ENCODE peak calls at places on chromosomes 13 and 19, in five cellular contexts. N, T, R, B and W are unnamed samples.

GRCh38 chr13:26299168-26299788 is 45.3 kb downstream of the CDK8 start:
- DNase-seq in B (no peak), N (no peak), R (no peak), T (no peak), W (no peak)

GRCh38 chr19:12833747-12834417 is 497 bp downstream of the RTBDN start:
- DNase-seq in T (no peak), B (no peak), R (peak; percentile 53), N (no peak), W (no peak)

GRCh38 chr13:25242956-25243355 is 44.3 kb downstream of the MTMR6 start:
- DNase-seq in T (no peak), R (no peak), N (no peak), B (no peak), W (no peak)

GRCh38 chr13:34172048-34172447 is 354.1 kb downstream of the RFC3 start:
- DNase-seq in R (no peak), B (no peak), N (no peak), T (no peak), W (no peak)

GRCh38 chr19:33640773-33641172 is 19.0 kb downstream of the CHST8 start:
- DNase-seq in B (no peak), N (no peak), R (no peak), T (no peak), W (no peak)

GRCh38 chr19:6963937-6964336 is 57.3 kb downstream of the MBD3L2B start:
- DNase-seq in T (no peak), N (no peak), B (no peak), R (no peak), W (no peak)

GRCh38 chr19:10069046-10069445 is 17.1 kb upstream of the SHFL start:
- DNase-seq in R (peak; percentile 5), T (no peak), N (no peak), B (no peak), W (no peak)

GRCh38 chr13:42720116-42720857 is 61.1 kb upstream of the FAM216B start:
- DNase-seq in N (no peak), B (peak; percentile 79), R (peak; percentile 98), T (peak; percentile 66), W (peak; percentile 96)

GRCh38 chr19:11165486-11166030 is 10.0 kb upstream of the SPC24 start:
- DNase-seq in B (no peak), N (no peak), T (no peak), R (peak; percentile 33), W (no peak)

GRCh38 chr13:44103721-44104490 is 224.2 kb downstream of the LACC1 start:
- DNase-seq in T (no peak), N (no peak), R (no peak), B (no peak), W (no peak)

GRCh38 chr19:42216653-42217521 is 590 bp downstream of the DEDD2 start:
- DNase-seq in R (peak; percentile 69), N (peak; percentile 46), B (no peak), T (peak; percentile 66), W (peak; percentile 12)

GRCh38 chr19:8046569-8047165 is 5.9 kb upstream of the CCL25 start:
- DNase-seq in B (no peak), T (no peak), R (no peak), N (no peak), W (no peak)

GRCh38 chr19:3722443-3723109 is 14.4 kb downstream of the TJP3 start:
- DNase-seq in N (no peak), R (peak; percentile 20), B (no peak), T (no peak), W (no peak)

GRCh38 chr13:32802159-32802558 is 214.1 kb upstream of the KL start:
- DNase-seq in B (no peak), T (no peak), N (no peak), R (peak; percentile 9), W (no peak)

GRCh38 chr19:33339750-33340029 is 33.8 kb upstream of the CEBPG start:
- DNase-seq in R (no peak), B (no peak), T (no peak), N (no peak), W (no peak)

GRCh38 chr19:51364200-51365106 is 1.7 kb downstream of the ETFB start:
- DNase-seq in T (peak; percentile 50), R (no peak), B (no peak), N (no peak), W (no peak)

GRCh38 chr19:48746738-48747575 is at the start of gene IZUMO1:
- DNase-seq in T (peak; percentile 99), N (peak; percentile 84), R (peak; percentile 94), B (no peak), W (peak; percentile 81)

GRCh38 chr19:18109731-18110671 is 12.4 kb downstream of the MAST3 start:
- DNase-seq in B (no peak), N (peak; percentile 66), T (no peak), R (peak; percentile 77), W (no peak)

GRCh38 chr19:13887039-13887438 is 10.1 kb downstream of the NANOS3 start:
- DNase-seq in T (no peak), N (no peak), B (no peak), R (no peak), W (no peak)

GRCh38 chr19:32581704-32582164 is 744 bp downstream of the PDCD5 start:
- DNase-seq in N (peak; percentile 27), T (peak; percentile 58), B (no peak), R (peak; percentile 79), W (peak; percentile 47)

GRCh38 chr13:86960876-86961275 is 710.3 kb upstream of the SLITRK5 start:
- DNase-seq in R (no peak), N (no peak), T (no peak), B (no peak), W (peak; percentile 52)

GRCh38 chr13:60111726-60112125 is 52.0 kb downstream of the DIAPH3 start:
- DNase-seq in T (no peak), B (no peak), R (peak; percentile 49), N (no peak), W (peak; percentile 52)

GRCh38 chr13:109724603-109725002 is 61.8 kb downstream of the IRS2 start:
- DNase-seq in B (no peak), N (no peak), R (no peak), T (no peak), W (no peak)
- H3K4me1 ChIP-seq in B (no peaks in the 10 kb centered on the region), N (no peaks in the 10 kb centered on the region), R (peaks cover 15% of the 10 kb centered on the region), T (peaks cover 18% of the 10 kb centered on the region), W (peaks cover 9% of the 10 kb centered on the region)

GRCh38 chr19:35457173-35457572 is 9.1 kb downstream of the FFAR2 start:
- DNase-seq in N (no peak), R (no peak), B (no peak), T (no peak), W (no peak)
- H3K4me1 ChIP-seq in N (peaks cover 29% of the 10 kb centered on the region), R (peaks cover 22% of the 10 kb centered on the region), B (no peaks in the 10 kb centered on the region), T (peaks cover 17% of the 10 kb centered on the region), W (no peaks in the 10 kb centered on the region)

DNA sequence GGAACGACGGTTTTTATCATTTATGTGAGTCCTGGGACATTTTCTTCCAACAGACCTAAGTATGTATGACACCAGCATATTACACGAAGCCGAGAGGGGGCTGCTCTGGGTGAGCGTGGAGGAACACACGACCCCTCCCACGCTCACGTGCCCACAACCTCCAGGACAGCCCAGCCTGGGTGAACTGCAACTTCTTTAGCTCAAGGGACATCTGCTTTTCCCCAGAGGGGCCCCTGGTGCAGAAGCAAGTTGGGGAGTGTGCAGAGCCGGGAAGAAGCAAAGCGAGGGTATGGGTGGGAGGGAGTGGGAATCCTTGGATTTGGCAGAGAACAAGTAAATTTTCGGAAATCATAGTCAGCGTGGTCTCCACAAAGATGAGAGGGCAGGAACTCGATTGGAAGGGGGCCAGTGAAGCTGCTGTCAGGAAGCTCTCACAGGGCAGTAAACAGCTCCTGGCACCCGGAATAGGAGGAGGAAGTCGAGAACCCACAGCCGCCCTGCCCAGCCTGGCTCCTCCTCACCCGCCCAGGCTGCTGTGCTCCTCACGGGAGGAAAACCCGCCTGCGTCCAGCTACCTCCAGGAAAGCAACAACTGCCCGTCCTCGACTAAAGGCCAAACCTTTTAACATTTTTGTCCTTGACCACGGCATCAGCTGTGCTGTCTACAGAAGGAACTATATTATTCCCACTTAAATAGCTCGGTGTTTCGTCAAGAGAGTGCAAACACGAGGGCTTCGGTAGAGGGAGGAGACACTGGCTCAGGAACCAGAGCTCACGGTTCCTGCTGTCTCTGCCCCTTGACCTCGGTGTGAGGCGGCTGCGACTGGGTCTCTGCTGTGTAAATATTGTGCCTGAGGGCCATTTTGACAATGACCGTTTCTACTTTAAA is 17.2 kb upstream of the CFAP97D2 start:
- DNase-seq in N (peak; percentile 55), T (no peak), B (peak; percentile 27), R (no peak), W (peak; percentile 25)
- H3K4me1 ChIP-seq in N (peaks cover 21% of the 10 kb centered on the region), T (no peaks in the 10 kb centered on the region), B (no peaks in the 10 kb centered on the region), R (peaks cover 10% of the 10 kb centered on the region), W (peaks cover 4% of the 10 kb centered on the region)

DNA sequence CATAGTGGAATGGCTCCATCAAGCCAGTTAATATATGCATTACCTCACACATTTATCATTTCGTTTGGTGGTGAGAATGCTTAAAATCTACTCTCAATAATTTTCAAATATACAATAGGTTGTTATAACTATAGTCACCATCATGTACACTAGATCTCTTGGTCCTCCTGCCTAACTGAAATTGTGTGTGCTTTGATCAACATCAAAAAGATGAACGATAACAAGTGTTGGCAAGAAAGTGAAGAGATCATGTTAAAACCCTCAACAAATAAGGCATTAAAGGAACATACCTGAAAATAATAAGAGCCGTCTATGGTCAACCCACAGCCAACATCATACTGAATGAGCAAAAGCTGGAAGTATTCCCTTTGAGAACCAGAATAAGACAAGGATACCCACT is 27.7 kb upstream of the OR10H1 start:
- DNase-seq in T (no peak), N (no peak), R (no peak), B (no peak), W (no peak)
- H3K4me1 ChIP-seq in T (no peaks in the 10 kb centered on the region), N (no peaks in the 10 kb centered on the region), R (no peaks in the 10 kb centered on the region), B (no peaks in the 10 kb centered on the region), W (no peaks in the 10 kb centered on the region)

GRCh38 chr19:16367269-16367683 is 42.6 kb downstream of the KLF2 start:
- DNase-seq in N (no peak), B (no peak), R (no peak), T (no peak), W (no peak)

GRCh38 chr19:16365300-16365996 is 40.8 kb downstream of the KLF2 start:
- DNase-seq in B (no peak), N (no peak), T (no peak), R (no peak), W (no peak)

GRCh38 chr19:16364231-16364865 is 39.7 kb downstream of the KLF2 start:
- DNase-seq in B (no peak), N (no peak), R (no peak), T (no peak), W (no peak)

GRCh38 chr19:16366433-16367268 is 42.0 kb downstream of the KLF2 start:
- DNase-seq in R (no peak), T (no peak), B (no peak), N (no peak), W (no peak)

GRCh38 chr19:16366056-16366432 is 41.4 kb downstream of the KLF2 start:
- DNase-seq in T (no peak), N (no peak), B (no peak), R (no peak), W (no peak)
- H3K4me1 ChIP-seq in T (no peaks in the 10 kb centered on the region), N (peaks cover 28% of the 10 kb centered on the region), B (peaks cover 3% of the 10 kb centered on the region), R (peaks cover 11% of the 10 kb centered on the region), W (no peaks in the 10 kb centered on the region)